ENCODE peak calls at places on chromosomes 12 and 14, in five cellular contexts. One of them, this sample, is unnamed.

GRCh38 chr12:31585271-31585670 is 5.7 kb downstream of the DENND5B start:
- DNase-seq in HCT116: no peak
- DNase-seq in K562: no peak
- DNase-seq in SK-N-SH: no peak
- DNase-seq in HepG2: no peak
- DNase-seq in this sample: no peak

GRCh38 chr14:94481468-94482131 is 5.6 kb upstream of the SERPINA9 start:
- DNase-seq in HCT116: no peak
- DNase-seq in K562: no peak
- DNase-seq in SK-N-SH: no peak
- DNase-seq in HepG2: peak
- DNase-seq in this sample: peak

GRCh38 chr12:15757553-15758255 is 31.5 kb downstream of the EPS8 start:
- DNase-seq in HCT116: peak
- DNase-seq in HepG2: peak
- DNase-seq in SK-N-SH: no peak
- DNase-seq in K562: no peak
- DNase-seq in this sample: no peak

GRCh38 chr12:17062296-17063061 is 456.5 kb upstream of the LMO3 start:
- DNase-seq in HepG2: no peak
- DNase-seq in SK-N-SH: no peak
- DNase-seq in K562: no peak
- DNase-seq in HCT116: no peak
- DNase-seq in this sample: no peak

GRCh38 chr14:64736271-64737131 is 32.3 kb downstream of the PLEKHG3 start:
- DNase-seq in HepG2: peak
- DNase-seq in HCT116: no peak
- DNase-seq in K562: peak
- DNase-seq in SK-N-SH: no peak
- DNase-seq in this sample: no peak

GRCh38 chr12:6361834-6362233 is 13.5 kb downstream of the SCNN1A start:
- DNase-seq in HepG2: no peak
- DNase-seq in SK-N-SH: no peak
- DNase-seq in HCT116: no peak
- DNase-seq in K562: no peak
- DNase-seq in this sample: no peak

GRCh38 chr14:76863724-76864407 is 37.7 kb downstream of the LRRC74A start:
- DNase-seq in K562: no peak
- DNase-seq in HepG2: peak
- DNase-seq in HCT116: no peak
- DNase-seq in SK-N-SH: no peak
- DNase-seq in this sample: peak

GRCh38 chr12:7970475-7971252 is 34.7 kb upstream of the SLC2A3 start:
- DNase-seq in SK-N-SH: peak
- DNase-seq in HCT116: peak
- DNase-seq in HepG2: no peak
- DNase-seq in K562: peak
- DNase-seq in this sample: peak

GRCh38 chr12:93111791-93112208 is 182.7 kb upstream of the EEA1 start:
- DNase-seq in HCT116: no peak
- DNase-seq in K562: no peak
- DNase-seq in HepG2: no peak
- DNase-seq in SK-N-SH: no peak
- DNase-seq in this sample: no peak

GRCh38 chr12:46516238-46516932 is 143.8 kb upstream of the SLC38A2 start:
- DNase-seq in HepG2: no peak
- DNase-seq in K562: peak
- DNase-seq in SK-N-SH: no peak
- DNase-seq in HCT116: no peak
- DNase-seq in this sample: no peak

GRCh38 chr14:22375321-22375930 is 213.6 kb downstream of the DAD1 start:
- DNase-seq in HepG2: peak
- DNase-seq in K562: peak
- DNase-seq in SK-N-SH: peak
- DNase-seq in HCT116: peak
- DNase-seq in this sample: no peak

GRCh38 chr12:57241556-57242310 is 9.3 kb downstream of the STAC3 start:
- DNase-seq in SK-N-SH: peak
- DNase-seq in HepG2: no peak
- DNase-seq in HCT116: no peak
- DNase-seq in K562: no peak
- DNase-seq in this sample: no peak

GRCh38 chr12:65960820-65961691 is 136.8 kb downstream of the HMGA2 start:
- DNase-seq in HepG2: peak
- DNase-seq in HCT116: no peak
- DNase-seq in SK-N-SH: no peak
- DNase-seq in K562: no peak
- DNase-seq in this sample: no peak

GRCh38 chr14:105980224-105980623 is 453.8 kb downstream of the TMEM121 start:
- DNase-seq in K562: no peak
- DNase-seq in HCT116: no peak
- DNase-seq in HepG2: no peak
- DNase-seq in SK-N-SH: no peak
- DNase-seq in this sample: no peak

GRCh38 chr14:51922624-51923023 is 62.2 kb downstream of the GNG2 start:
- DNase-seq in K562: no peak
- DNase-seq in HepG2: no peak
- DNase-seq in SK-N-SH: no peak
- DNase-seq in HCT116: no peak
- DNase-seq in this sample: no peak

GRCh38 chr14:38137005-38137404 is 70.7 kb upstream of the SSTR1 start:
- DNase-seq in SK-N-SH: no peak
- DNase-seq in K562: no peak
- DNase-seq in HepG2: no peak
- DNase-seq in HCT116: no peak
- DNase-seq in this sample: no peak

GRCh38 chr12:12214635-12215131 is 52.2 kb downstream of the LRP6 start:
- DNase-seq in SK-N-SH: no peak
- DNase-seq in K562: peak
- DNase-seq in HepG2: peak
- DNase-seq in HCT116: no peak
- DNase-seq in this sample: peak

GRCh38 chr14:95679148-95679547 is 7.1 kb upstream of the TCL1B start:
- DNase-seq in HepG2: no peak
- DNase-seq in HCT116: no peak
- DNase-seq in K562: no peak
- DNase-seq in SK-N-SH: no peak
- DNase-seq in this sample: no peak

GRCh38 chr12:93785262-93786010 is 108.3 kb downstream of the CRADD start:
- DNase-seq in HepG2: peak
- DNase-seq in SK-N-SH: no peak
- DNase-seq in HCT116: peak
- DNase-seq in K562: peak
- DNase-seq in this sample: no peak

GRCh38 chr12:22477894-22478287 is 66.5 kb downstream of the C2CD5 start:
- DNase-seq in SK-N-SH: no peak
- DNase-seq in HCT116: no peak
- DNase-seq in K562: no peak
- DNase-seq in HepG2: no peak
- DNase-seq in this sample: no peak

GRCh38 chr12:34289431-34290190 is 267.3 kb downstream of the ALG10 start:
- DNase-seq in SK-N-SH: no peak
- DNase-seq in HCT116: no peak
- DNase-seq in K562: no peak
- DNase-seq in HepG2: no peak
- DNase-seq in this sample: no peak

GRCh38 chr12:66637693-66638301 is 41.1 kb downstream of the GRIP1 start:
- DNase-seq in SK-N-SH: no peak
- DNase-seq in HepG2: no peak
- DNase-seq in HCT116: no peak
- DNase-seq in K562: no peak
- DNase-seq in this sample: no peak

DNA sequence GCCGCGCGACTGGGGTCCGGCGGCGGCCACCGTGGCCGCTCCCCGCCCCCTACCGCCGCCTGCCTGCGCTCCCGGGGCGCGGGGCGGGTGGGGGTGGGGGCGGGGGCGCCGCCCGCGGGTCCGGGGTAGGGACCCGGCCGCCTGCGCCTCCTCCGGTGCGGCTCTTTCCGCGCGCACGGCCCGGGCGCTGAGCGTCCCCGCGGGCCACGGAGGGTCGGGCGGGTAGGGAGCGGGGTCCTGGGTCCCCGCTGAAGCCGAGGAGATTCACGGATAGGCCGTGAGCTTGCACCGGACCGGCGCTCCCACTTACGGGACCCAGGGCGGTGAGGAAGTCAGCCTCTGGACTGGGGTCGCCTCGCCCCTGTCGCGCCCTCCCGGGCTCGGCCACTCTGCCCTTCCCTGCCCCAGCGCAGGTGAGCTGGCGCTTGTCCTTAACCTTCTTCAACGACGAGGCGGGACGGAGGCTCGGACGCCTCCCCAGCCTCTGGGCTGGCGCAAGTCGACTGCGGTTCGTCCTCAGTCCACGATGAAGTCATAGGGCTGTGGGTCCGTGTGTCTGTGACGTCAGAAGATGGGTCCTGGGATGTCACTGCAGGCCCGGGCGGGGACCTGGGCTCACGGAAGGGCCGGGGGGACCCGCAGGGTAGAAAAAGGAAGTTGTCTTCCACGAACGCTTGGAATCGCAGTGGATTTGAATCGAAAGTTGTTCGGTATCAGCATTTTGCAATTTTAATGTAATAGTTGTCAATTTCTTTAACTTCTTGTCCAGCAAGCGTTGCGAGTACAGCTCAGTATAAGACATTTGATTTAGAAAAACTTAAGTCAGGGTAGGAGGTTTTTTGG is 572 bp downstream of the FBXO34 start:
- DNase-seq in HepG2: peak
- DNase-seq in SK-N-SH: peak
- DNase-seq in HCT116: peak
- DNase-seq in K562: peak
- DNase-seq in this sample: no peak
- TF ChIP-seq ZBTB33 in HepG2: peak
- TF ChIP-seq ZBTB33 in SK-N-SH: no peak
- TF ChIP-seq ZBTB33 in HCT116: no peak
- TF ChIP-seq ZBTB33 in K562: no peak
- TF ChIP-seq ZBTB33 in this sample: no peak

DNA sequence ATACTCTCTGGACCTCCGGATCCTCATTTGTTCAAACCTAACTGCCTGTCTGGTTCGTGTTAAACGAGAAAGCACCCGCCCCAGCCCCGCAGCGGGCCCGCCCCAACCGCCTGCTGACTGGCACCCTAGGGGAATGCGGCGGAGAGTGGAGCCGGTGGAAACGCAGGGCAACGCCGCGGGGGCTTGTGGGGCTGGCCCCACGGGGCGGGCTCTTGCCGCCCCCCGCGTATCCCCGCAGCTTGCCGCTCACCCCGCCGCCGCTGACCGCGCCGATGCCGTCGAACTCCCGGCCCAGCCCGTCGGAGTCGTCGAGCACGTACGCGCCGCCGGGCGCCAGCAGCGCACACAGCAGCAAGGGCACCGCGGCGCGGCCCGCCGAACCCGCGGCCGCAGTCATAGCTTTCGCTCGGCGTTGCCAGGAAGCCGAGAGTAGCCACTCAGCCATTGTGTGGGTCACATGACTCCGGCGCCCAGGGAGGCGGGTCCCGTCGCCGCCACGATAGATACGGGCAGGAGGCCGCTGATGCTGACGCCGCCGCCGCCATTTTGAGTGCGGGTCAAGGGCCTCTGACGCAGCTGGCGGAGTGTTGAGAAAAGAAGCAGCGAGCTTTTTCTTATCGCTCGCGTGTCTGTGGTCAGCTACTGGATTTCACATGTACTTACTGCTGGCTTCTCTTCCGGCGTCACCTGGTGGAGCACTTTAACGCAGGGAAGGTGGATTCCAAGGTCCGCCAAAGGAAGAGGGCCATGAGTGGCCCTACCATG is at the start of gene GALC:
- DNase-seq in HepG2: no peak
- DNase-seq in SK-N-SH: peak
- DNase-seq in HCT116: no peak
- DNase-seq in K562: peak
- DNase-seq in this sample: peak
- TF ChIP-seq ZBTB33 in HepG2: no peak
- TF ChIP-seq ZBTB33 in SK-N-SH: no peak
- TF ChIP-seq ZBTB33 in HCT116: no peak
- TF ChIP-seq ZBTB33 in K562: peak
- TF ChIP-seq ZBTB33 in this sample: no peak

DNA sequence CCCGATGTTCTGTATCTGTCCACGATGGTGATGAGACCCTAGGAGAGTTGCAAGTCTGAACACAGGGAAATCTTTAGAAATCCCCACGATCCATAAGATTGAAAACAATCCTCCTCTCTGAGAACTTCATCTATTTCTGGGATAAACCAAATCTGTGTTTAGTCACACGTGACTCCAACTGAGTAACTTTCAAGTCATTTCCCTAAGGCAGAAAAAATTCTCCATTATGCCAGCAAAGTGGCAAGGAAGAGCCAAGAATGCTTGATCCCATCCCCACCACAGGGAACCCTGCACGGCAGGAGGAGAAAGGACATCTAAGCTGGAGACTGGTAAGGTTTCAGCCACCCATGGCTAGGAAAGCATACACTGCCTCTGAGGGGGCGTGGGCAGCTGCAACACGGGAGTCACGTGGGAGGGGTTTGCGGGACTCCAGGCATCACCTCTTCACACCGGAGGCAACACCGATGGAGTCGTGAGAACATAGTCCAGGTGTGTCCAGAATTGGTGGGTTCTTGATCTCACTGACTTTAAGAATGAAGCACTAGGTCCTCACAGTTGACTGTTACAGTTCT is 2.9 kb upstream of the SIVA1 start:
- DNase-seq in SK-N-SH: no peak
- DNase-seq in K562: no peak
- DNase-seq in HCT116: no peak
- DNase-seq in HepG2: no peak
- DNase-seq in this sample: no peak
- TF ChIP-seq ZBTB33 in SK-N-SH: no peak
- TF ChIP-seq ZBTB33 in K562: no peak
- TF ChIP-seq ZBTB33 in HCT116: no peak
- TF ChIP-seq ZBTB33 in HepG2: no peak
- TF ChIP-seq ZBTB33 in this sample: no peak

GRCh38 chr12:117507547-117507946 is 146.1 kb upstream of the NOS1 start:
- DNase-seq in HCT116: no peak
- DNase-seq in K562: no peak
- DNase-seq in SK-N-SH: no peak
- DNase-seq in HepG2: no peak
- DNase-seq in this sample: no peak

GRCh38 chr12:117506333-117506732 is 144.9 kb upstream of the NOS1 start:
- DNase-seq in HepG2: no peak
- DNase-seq in HCT116: no peak
- DNase-seq in SK-N-SH: no peak
- DNase-seq in K562: no peak
- DNase-seq in this sample: no peak

GRCh38 chr12:117514016-117514415 is 152.6 kb upstream of the NOS1 start:
- DNase-seq in HepG2: no peak
- DNase-seq in HCT116: no peak
- DNase-seq in K562: no peak
- DNase-seq in SK-N-SH: no peak
- DNase-seq in this sample: no peak

GRCh38 chr12:117513353-117513752 is 151.9 kb upstream of the NOS1 start:
- DNase-seq in K562: no peak
- DNase-seq in HepG2: no peak
- DNase-seq in HCT116: no peak
- DNase-seq in SK-N-SH: no peak
- DNase-seq in this sample: no peak

DNA sequence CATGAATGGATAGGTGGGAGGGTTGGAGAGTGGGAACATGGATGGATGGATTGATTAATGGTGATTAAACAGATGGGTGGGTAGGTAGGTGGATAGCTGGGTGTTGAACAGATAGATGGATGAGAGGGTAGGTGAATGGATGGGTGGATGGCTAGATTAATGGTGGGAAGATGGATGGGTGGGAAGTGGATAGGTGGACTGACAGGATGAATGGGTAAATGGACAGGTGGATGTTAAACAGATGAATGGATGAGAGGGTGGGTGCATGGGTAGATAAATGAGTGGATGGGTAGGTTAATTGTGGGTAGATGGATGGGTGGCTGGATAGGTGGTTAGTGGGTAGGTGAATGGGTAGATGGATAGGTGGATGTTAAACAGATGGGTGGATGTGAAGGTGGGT is 147.0 kb upstream of the NOS1 start:
- DNase-seq in HepG2: no peak
- DNase-seq in K562: no peak
- DNase-seq in HCT116: no peak
- DNase-seq in SK-N-SH: no peak
- DNase-seq in this sample: no peak
- TF ChIP-seq ZBTB33 in HepG2: no peak
- TF ChIP-seq ZBTB33 in K562: no peak
- TF ChIP-seq ZBTB33 in HCT116: no peak
- TF ChIP-seq ZBTB33 in SK-N-SH: no peak
- TF ChIP-seq ZBTB33 in this sample: no peak